ENCODE peak calls at places on chromosomes 16 and 17, in four cellular contexts. One of them, this sample, is unnamed.

GRCh38 chr17:68197091-68197996 is 50.5 kb upstream of the AMZ2 start:
- DNase-seq in BE2C: no peak
- DNase-seq in CD8-positive, alpha-beta T cell: peak; percentile 65
- DNase-seq in transverse colon: peak; percentile 36
- DNase-seq in this sample: no peak

GRCh38 chr16:56767018-56767417 is 37.1 kb downstream of the NUP93 start:
- DNase-seq in BE2C: peak; percentile 57
- DNase-seq in CD8-positive, alpha-beta T cell: no peak
- DNase-seq in transverse colon: no peak
- DNase-seq in this sample: no peak

GRCh38 chr16:11395008-11395948 is 50.0 kb downstream of the RMI2 start:
- DNase-seq in BE2C: no peak
- DNase-seq in CD8-positive, alpha-beta T cell: no peak
- DNase-seq in transverse colon: no peak
- DNase-seq in this sample: no peak

GRCh38 chr17:65527857-65528591 is 33.4 kb downstream of the AXIN2 start:
- DNase-seq in BE2C: no peak
- DNase-seq in CD8-positive, alpha-beta T cell: no peak
- DNase-seq in transverse colon: no peak
- DNase-seq in this sample: no peak

GRCh38 chr16:29727452-29727851 is 18.3 kb downstream of the C16orf54 start:
- DNase-seq in BE2C: no peak
- DNase-seq in CD8-positive, alpha-beta T cell: no peak
- DNase-seq in transverse colon: no peak
- DNase-seq in this sample: no peak

GRCh38 chr17:40522250-40522960 is 21.0 kb upstream of the TNS4 start:
- DNase-seq in BE2C: no peak
- DNase-seq in CD8-positive, alpha-beta T cell: no peak
- DNase-seq in transverse colon: no peak
- DNase-seq in this sample: no peak

GRCh38 chr17:49406791-49407190 is 7.9 kb downstream of the PHB1 start:
- DNase-seq in BE2C: no peak
- DNase-seq in CD8-positive, alpha-beta T cell: no peak
- DNase-seq in transverse colon: no peak
- DNase-seq in this sample: no peak

GRCh38 chr17:20273741-20274500 is 193.4 kb downstream of the LGALS9B start:
- DNase-seq in BE2C: no peak
- DNase-seq in CD8-positive, alpha-beta T cell: no peak
- DNase-seq in transverse colon: no peak
- DNase-seq in this sample: peak; percentile 25

GRCh38 chr16:75532142-75532765 is 3.7 kb downstream of the CHST5 start:
- DNase-seq in BE2C: no peak
- DNase-seq in CD8-positive, alpha-beta T cell: no peak
- DNase-seq in transverse colon: no peak
- DNase-seq in this sample: no peak

GRCh38 chr17:27810902-27811557 is 10.7 kb upstream of the NOS2 start:
- DNase-seq in BE2C: no peak
- DNase-seq in CD8-positive, alpha-beta T cell: no peak
- DNase-seq in transverse colon: no peak
- DNase-seq in this sample: no peak

GRCh38 chr17:44780161-44780560 is 21.4 kb downstream of the ADAM11 start:
- DNase-seq in BE2C: no peak
- DNase-seq in CD8-positive, alpha-beta T cell: no peak
- DNase-seq in transverse colon: no peak
- DNase-seq in this sample: no peak

GRCh38 chr17:75142236-75142971 is 10.9 kb upstream of the NT5C start:
- DNase-seq in BE2C: no peak
- DNase-seq in CD8-positive, alpha-beta T cell: no peak
- DNase-seq in transverse colon: no peak
- DNase-seq in this sample: no peak

GRCh38 chr16:10308305-10309193 is 77.3 kb upstream of the ATF7IP2 start:
- DNase-seq in BE2C: no peak
- DNase-seq in CD8-positive, alpha-beta T cell: no peak
- DNase-seq in transverse colon: no peak
- DNase-seq in this sample: no peak

GRCh38 chr16:56203052-56203451 is 11.8 kb downstream of the GNAO1 start:
- DNase-seq in BE2C: peak; percentile 77
- DNase-seq in CD8-positive, alpha-beta T cell: peak; percentile 65
- DNase-seq in transverse colon: peak; percentile 23
- DNase-seq in this sample: no peak

GRCh38 chr17:31754239-31754945 is 104.7 kb downstream of the COPRS start:
- DNase-seq in BE2C: no peak
- DNase-seq in CD8-positive, alpha-beta T cell: no peak
- DNase-seq in transverse colon: no peak
- DNase-seq in this sample: no peak

GRCh38 chr16:65601781-65602180 is 479.9 kb upstream of the CDH11 start:
- DNase-seq in BE2C: no peak
- DNase-seq in CD8-positive, alpha-beta T cell: no peak
- DNase-seq in transverse colon: no peak
- DNase-seq in this sample: no peak

GRCh38 chr17:42287305-42288077 is 807 bp upstream of the STAT5A start:
- DNase-seq in BE2C: no peak
- DNase-seq in CD8-positive, alpha-beta T cell: peak; percentile 69
- DNase-seq in transverse colon: peak; percentile 56
- DNase-seq in this sample: peak; percentile 86

GRCh38 chr16:68839831-68840230 is 3.5 kb upstream of the TANGO6 start:
- DNase-seq in BE2C: no peak
- DNase-seq in CD8-positive, alpha-beta T cell: no peak
- DNase-seq in transverse colon: no peak
- DNase-seq in this sample: no peak

GRCh38 chr17:73705594-73705993 is 61.3 kb upstream of the SDK2 start:
- DNase-seq in BE2C: peak; percentile 96
- DNase-seq in CD8-positive, alpha-beta T cell: no peak
- DNase-seq in transverse colon: no peak
- DNase-seq in this sample: no peak

GRCh38 chr16:81831722-81832126 is 52.6 kb downstream of the PLCG2 start:
- DNase-seq in BE2C: no peak
- DNase-seq in CD8-positive, alpha-beta T cell: peak; percentile 73
- DNase-seq in transverse colon: peak; percentile 79
- DNase-seq in this sample: no peak

GRCh38 chr17:39001703-39002637 is 34.8 kb upstream of the FBXO47 start:
- DNase-seq in BE2C: no peak
- DNase-seq in CD8-positive, alpha-beta T cell: no peak
- DNase-seq in transverse colon: peak; percentile 52
- DNase-seq in this sample: no peak

GRCh38 chr17:40318835-40319332 is 9.9 kb downstream of the RARA start:
- DNase-seq in BE2C: no peak
- DNase-seq in CD8-positive, alpha-beta T cell: peak; percentile 50
- DNase-seq in transverse colon: no peak
- DNase-seq in this sample: no peak

GRCh38 chr16:30032083-30032819 is 1.2 kb upstream of the TLCD3B start:
- DNase-seq in BE2C: peak; percentile 81
- DNase-seq in CD8-positive, alpha-beta T cell: peak; percentile 71
- DNase-seq in transverse colon: peak; percentile 57
- DNase-seq in this sample: no peak

GRCh38 chr17:42459256-42459982 is 741 bp downstream of the ATP6V0A1 start:
- DNase-seq in BE2C: peak; percentile 51
- DNase-seq in CD8-positive, alpha-beta T cell: no peak
- DNase-seq in transverse colon: peak; percentile 66
- DNase-seq in this sample: no peak

GRCh38 chr17:20263595-20263994 is 203.7 kb downstream of the LGALS9B start:
- DNase-seq in BE2C: no peak
- DNase-seq in CD8-positive, alpha-beta T cell: no peak
- DNase-seq in transverse colon: no peak
- DNase-seq in this sample: no peak

GRCh38 chr17:49955157-49955556 is 13.8 kb upstream of the DLX4 start:
- DNase-seq in BE2C: no peak
- DNase-seq in CD8-positive, alpha-beta T cell: no peak
- DNase-seq in transverse colon: no peak
- DNase-seq in this sample: no peak

GRCh38 chr16:83813818-83814653 is 6.3 kb downstream of the HSBP1 start:
- DNase-seq in BE2C: no peak
- DNase-seq in CD8-positive, alpha-beta T cell: no peak
- DNase-seq in transverse colon: peak; percentile 52
- DNase-seq in this sample: no peak

GRCh38 chr17:8680850-8681174 is 50.3 kb upstream of the MYH10 start:
- DNase-seq in BE2C: no peak
- DNase-seq in CD8-positive, alpha-beta T cell: no peak
- DNase-seq in transverse colon: no peak
- DNase-seq in this sample: no peak

GRCh38 chr17:70073326-70073725 is 1.7 kb upstream of the KCNJ16 start:
- DNase-seq in BE2C: no peak
- DNase-seq in CD8-positive, alpha-beta T cell: no peak
- DNase-seq in transverse colon: no peak
- DNase-seq in this sample: no peak

GRCh38 chr16:73735018-73735417 is 561.6 kb upstream of the PSMD7 start:
- DNase-seq in BE2C: no peak
- DNase-seq in CD8-positive, alpha-beta T cell: no peak
- DNase-seq in transverse colon: no peak
- DNase-seq in this sample: no peak

GRCh38 chr17:77941004-77941403 is 17.5 kb upstream of the TNRC6C start:
- DNase-seq in BE2C: no peak
- DNase-seq in CD8-positive, alpha-beta T cell: no peak
- DNase-seq in transverse colon: no peak
- DNase-seq in this sample: no peak

GRCh38 chr17:59038734-59039133 is 67.9 kb downstream of the TRIM37 start:
- DNase-seq in BE2C: no peak
- DNase-seq in CD8-positive, alpha-beta T cell: no peak
- DNase-seq in transverse colon: no peak
- DNase-seq in this sample: no peak

GRCh38 chr16:35735403-35736251 is 2276.2 kb downstream of the TP53TG3F start:
- DNase-seq in BE2C: no peak
- DNase-seq in CD8-positive, alpha-beta T cell: no peak
- DNase-seq in transverse colon: no peak
- DNase-seq in this sample: peak; percentile 81

GRCh38 chr16:63719926-63720325 is 1401.9 kb downstream of the CDH11 start:
- DNase-seq in BE2C: no peak
- DNase-seq in CD8-positive, alpha-beta T cell: no peak
- DNase-seq in transverse colon: no peak
- DNase-seq in this sample: no peak

GRCh38 chr17:66517336-66518009 is 215.1 kb downstream of the PRKCA start:
- DNase-seq in BE2C: no peak
- DNase-seq in CD8-positive, alpha-beta T cell: no peak
- DNase-seq in transverse colon: no peak
- DNase-seq in this sample: no peak

GRCh38 chr17:39665642-39666221 is 583 bp downstream of the TCAP start:
- DNase-seq in BE2C: peak; percentile 46
- DNase-seq in CD8-positive, alpha-beta T cell: no peak
- DNase-seq in transverse colon: no peak
- DNase-seq in this sample: no peak

GRCh38 chr16:30406911-30407793 is at the start of gene ZNF771:
- DNase-seq in BE2C: peak; percentile 98
- DNase-seq in CD8-positive, alpha-beta T cell: peak; percentile 94
- DNase-seq in transverse colon: peak; percentile 96
- DNase-seq in this sample: peak; percentile 96

GRCh38 chr17:14741516-14741915 is 440.6 kb downstream of the HS3ST3B1 start:
- DNase-seq in BE2C: no peak
- DNase-seq in CD8-positive, alpha-beta T cell: no peak
- DNase-seq in transverse colon: no peak
- DNase-seq in this sample: no peak

GRCh38 chr17:77875051-77875780 is 83.3 kb upstream of the TNRC6C start:
- DNase-seq in BE2C: no peak
- DNase-seq in CD8-positive, alpha-beta T cell: no peak
- DNase-seq in transverse colon: no peak
- DNase-seq in this sample: no peak

GRCh38 chr16:87392823-87393679 is 915 bp downstream of the MAP1LC3B start:
- DNase-seq in BE2C: peak; percentile 58
- DNase-seq in CD8-positive, alpha-beta T cell: peak; percentile 62
- DNase-seq in transverse colon: peak; percentile 64
- DNase-seq in this sample: no peak
- TF ChIP-seq CTCF in BE2C: peak; percentile 47
- TF ChIP-seq CTCF in CD8-positive, alpha-beta T cell: no peak
- TF ChIP-seq CTCF in transverse colon: peak; percentile 4
- TF ChIP-seq CTCF in this sample: peak; percentile 54

GRCh38 chr16:86042996-86043725 is 144.2 kb downstream of the IRF8 start:
- DNase-seq in BE2C: no peak
- DNase-seq in CD8-positive, alpha-beta T cell: no peak
- DNase-seq in transverse colon: no peak
- DNase-seq in this sample: no peak

GRCh38 chr16:86044881-86045600 is 146.1 kb downstream of the IRF8 start:
- DNase-seq in BE2C: no peak
- DNase-seq in CD8-positive, alpha-beta T cell: peak; percentile 70
- DNase-seq in transverse colon: peak; percentile 24
- DNase-seq in this sample: no peak

GRCh38 chr16:86045601-86045971 is 146.6 kb downstream of the IRF8 start:
- DNase-seq in BE2C: no peak
- DNase-seq in CD8-positive, alpha-beta T cell: no peak
- DNase-seq in transverse colon: peak; percentile 1
- DNase-seq in this sample: no peak

GRCh38 chr16:86046026-86046713 is 147.2 kb downstream of the IRF8 start:
- DNase-seq in BE2C: no peak
- DNase-seq in CD8-positive, alpha-beta T cell: no peak
- DNase-seq in transverse colon: peak; percentile 3
- DNase-seq in this sample: no peak

GRCh38 chr16:86044241-86044671 is 145.3 kb downstream of the IRF8 start:
- DNase-seq in BE2C: peak; percentile 76
- DNase-seq in CD8-positive, alpha-beta T cell: peak; percentile 59
- DNase-seq in transverse colon: peak; percentile 39
- DNase-seq in this sample: no peak
- TF ChIP-seq CTCF in BE2C: peak; percentile 72
- TF ChIP-seq CTCF in CD8-positive, alpha-beta T cell: peak; percentile 38
- TF ChIP-seq CTCF in transverse colon: peak; percentile 15
- TF ChIP-seq CTCF in this sample: peak; percentile 42

DNA sequence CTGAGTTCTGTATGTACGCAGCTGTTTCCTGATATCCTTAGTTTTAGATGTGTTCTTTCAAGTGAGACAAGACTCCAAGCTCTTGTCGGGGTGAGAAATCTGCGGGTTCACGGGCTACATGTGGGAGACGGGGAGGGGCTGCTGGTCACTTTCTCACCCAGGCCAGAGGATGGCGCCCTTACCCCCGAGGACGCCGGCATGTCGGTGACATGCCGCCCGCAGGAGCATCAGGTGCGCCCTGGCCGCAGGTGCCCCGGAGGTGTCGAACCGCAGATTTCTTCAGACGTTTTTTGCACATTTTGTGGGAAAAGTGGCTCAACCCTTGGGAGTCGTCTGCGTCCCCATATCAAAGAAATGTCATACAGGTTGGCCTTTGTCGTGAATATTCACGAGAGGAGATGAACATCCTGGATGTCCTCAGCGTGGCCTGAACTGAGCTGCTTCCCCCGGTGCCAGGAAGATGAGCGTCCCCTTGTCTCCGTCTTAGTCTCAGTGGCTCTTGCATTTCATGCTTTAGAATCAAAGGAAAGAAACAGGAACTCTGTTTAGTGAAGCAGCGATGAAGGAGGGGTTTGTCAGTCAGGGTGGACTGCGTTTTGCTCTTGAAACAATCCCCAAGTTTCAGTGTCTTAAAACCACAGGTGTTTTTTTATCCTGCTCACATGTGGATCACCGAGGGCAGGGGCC is 75.3 kb upstream of the ZNF750 start:
- DNase-seq in BE2C: no peak
- DNase-seq in CD8-positive, alpha-beta T cell: no peak
- DNase-seq in transverse colon: no peak
- DNase-seq in this sample: no peak
- TF ChIP-seq CTCF in BE2C: peak; percentile 21
- TF ChIP-seq CTCF in CD8-positive, alpha-beta T cell: no peak
- TF ChIP-seq CTCF in transverse colon: no peak
- TF ChIP-seq CTCF in this sample: no peak

DNA sequence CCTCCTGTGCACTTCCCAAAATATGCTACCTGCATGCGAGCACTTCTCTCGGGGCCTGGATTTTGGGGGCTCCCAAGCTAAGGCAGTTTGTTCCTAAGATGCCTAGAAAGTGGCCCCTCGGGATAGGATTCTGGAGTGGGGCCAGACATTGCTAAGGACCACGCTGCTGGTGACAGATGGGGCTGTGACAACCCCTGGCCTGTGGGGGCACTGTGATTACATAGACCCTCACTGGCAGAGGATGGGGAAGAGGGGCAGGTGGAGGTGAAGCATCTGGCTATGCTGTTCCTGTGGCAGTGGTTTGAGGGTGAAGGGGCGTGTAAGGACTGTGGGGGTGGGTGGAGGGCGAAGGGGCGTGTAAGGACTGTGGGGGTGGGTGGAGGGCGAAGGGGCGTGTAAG is 128.4 kb downstream of the ENGASE start:
- DNase-seq in BE2C: no peak
- DNase-seq in CD8-positive, alpha-beta T cell: no peak
- DNase-seq in transverse colon: no peak
- DNase-seq in this sample: no peak
- TF ChIP-seq CTCF in BE2C: peak; percentile 27
- TF ChIP-seq CTCF in CD8-positive, alpha-beta T cell: no peak
- TF ChIP-seq CTCF in transverse colon: no peak
- TF ChIP-seq CTCF in this sample: no peak

This sample was measured in osteocyte.